ENCODE peak calls at places on chromosomes 4 and X, in ten cellular contexts. G is upper lobe of left lung, Q is prostate gland, J is GM23338, S is transverse colon, E is SK-N-SH, N is sigmoid colon, L is stomach, U is endothelial cell of umbilical vein, F is HCT116. M is an unnamed sample.

GRCh38 chrX:1743105-1743504 is 128.2 kb downstream of the ASMT start:
- DNase-seq in J (no peak), E (no peak), Q (no peak), N (no peak), L (no peak), F (no peak), G (no peak), U (no peak), S (no peak), M (no peak)

GRCh38 chr4:29571322-29571721 is 1148.8 kb upstream of the PCDH7 start:
- DNase-seq in Q (no peak), U (no peak), J (no peak), G (no peak), N (no peak), F (no peak), L (no peak), E (no peak), S (no peak), M (no peak)

GRCh38 chrX:24860140-24860539 is 155.6 kb downstream of the ARX start:
- DNase-seq in S (no peak), N (no peak), J (no peak), U (peak; percentile 3), G (no peak), F (no peak), E (no peak), L (no peak), Q (no peak), M (no peak)

GRCh38 chr4:37685211-37685725 is 908 bp downstream of the RELL1 start:
- DNase-seq in Q (no peak), U (peak; percentile 54), E (no peak), J (peak; percentile 21), L (no peak), G (no peak), S (peak; percentile 29), N (peak; percentile 76), F (no peak), M (no peak)

GRCh38 chrX:30643313-30643821 is 9.9 kb upstream of the GK start:
- DNase-seq in N (no peak), F (no peak), G (no peak), Q (no peak), L (no peak), E (no peak), J (no peak), S (no peak), U (no peak), M (no peak)

GRCh38 chrX:111641969-111642368 is 39.0 kb upstream of the ALG13 start:
- DNase-seq in L (no peak), J (no peak), F (no peak), S (no peak), U (no peak), E (no peak), N (no peak), Q (no peak), G (no peak), M (no peak)

GRCh38 chrX:154541896-154542722 is 4.5 kb downstream of the G6PD start:
- DNase-seq in F (peak; percentile 34), G (peak; percentile 81), S (peak; percentile 49), L (peak; percentile 73), U (peak; percentile 93), Q (no peak), J (no peak), E (no peak), N (peak; percentile 88), M (peak; percentile 88)

GRCh38 chr4:39976945-39977488 is 694 bp downstream of the PDS5A start:
- DNase-seq in Q (peak; percentile 10), G (peak; percentile 31), N (peak; percentile 71), U (peak; percentile 36), J (peak; percentile 19), F (no peak), L (peak; percentile 29), E (no peak), S (peak; percentile 39), M (no peak)

GRCh38 chr4:48979897-48980579 is 6.0 kb upstream of the CWH43 start:
- DNase-seq in G (no peak), F (no peak), L (no peak), S (no peak), Q (no peak), E (no peak), N (no peak), U (no peak), J (no peak), M (no peak)

GRCh38 chrX:149871940-149872339 is 9.0 kb upstream of the MAGEA8 start:
- DNase-seq in J (peak; percentile 55), E (peak; percentile 52), L (peak; percentile 56), Q (no peak), U (peak; percentile 1), F (peak; percentile 10), S (peak; percentile 32), G (no peak), N (no peak), M (no peak)
- TF ChIP-seq CTCF in J (peak; percentile 55), E (peak; percentile 50), L (no peak), Q (no peak), U (peak; percentile 13), F (peak; percentile 70), S (no peak), G (peak; percentile 28), N (no peak), M (no peak)

GRCh38 chrX:107000013-107000515 is at the start of gene MORC4:
- DNase-seq in F (peak; percentile 67), S (peak; percentile 78), N (peak; percentile 91), L (peak; percentile 84), J (peak; percentile 76), G (peak; percentile 78), U (peak; percentile 72), Q (peak; percentile 79), E (peak; percentile 79), M (peak; percentile 87)
- TF ChIP-seq POLR2AphosphoS5 in F (peak; percentile 63), S (peak; percentile 69), N (peak; percentile 67), L (peak; percentile 60), J (peak; percentile 55), G (no peak), U (no peak), Q (peak; percentile 71), E (no peak), M (no peak)

GRCh38 chrX:95903490-95903889 is 781.2 kb upstream of the DIAPH2 start:
- DNase-seq in U (peak; percentile 73), L (no peak), E (no peak), J (peak; percentile 50), N (no peak), S (no peak), G (no peak), F (no peak), Q (no peak), M (no peak)
- TF ChIP-seq CTCF in U (peak; percentile 4), L (no peak), E (no peak), J (peak; percentile 29), N (no peak), S (no peak), G (no peak), F (no peak), Q (no peak), M (no peak)

GRCh38 chrX:47556045-47556623 is 4.9 kb upstream of the ARAF start:
- DNase-seq in U (peak; percentile 92), S (peak; percentile 90), Q (peak; percentile 87), G (peak; percentile 95), J (peak; percentile 90), L (peak; percentile 89), F (no peak), E (peak; percentile 80), N (peak; percentile 97), M (peak; percentile 93)
- TF ChIP-seq POLR2AphosphoS5 in U (no peak), S (peak; percentile 67), Q (peak; percentile 87), G (peak; percentile 64), J (peak; percentile 72), L (peak; percentile 56), F (no peak), E (peak; percentile 88), N (peak; percentile 89), M (no peak)

GRCh38 chrX:144566592-144566991 is 680.7 kb upstream of the SPANXN1 start:
- DNase-seq in E (no peak), Q (no peak), G (no peak), S (no peak), U (no peak), N (no peak), L (no peak), F (no peak), J (no peak), M (no peak)
- TF ChIP-seq CTCF in E (peak; percentile 37), Q (no peak), G (no peak), S (no peak), U (no peak), N (no peak), L (no peak), F (no peak), J (no peak), M (no peak)

DNA sequence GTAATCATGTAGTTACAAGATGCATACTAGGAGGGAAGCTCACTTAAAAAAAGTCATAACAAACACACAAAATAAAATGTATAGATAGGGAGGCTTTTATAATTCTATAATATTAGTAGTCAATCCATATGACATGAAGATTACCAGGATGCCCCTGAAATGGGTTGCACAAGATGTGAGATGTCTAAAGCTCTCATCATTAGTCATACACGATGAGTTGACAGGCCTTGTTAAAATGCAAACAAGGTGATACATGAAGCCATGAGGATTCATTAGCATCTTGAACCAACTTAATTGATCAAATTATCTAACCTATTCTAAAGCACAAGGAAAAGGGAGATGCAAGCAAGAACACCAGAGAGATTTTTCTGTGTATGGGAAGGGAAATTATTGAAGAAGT is 470.2 kb downstream of the IQCM start:
- DNase-seq in N (no peak), L (no peak), E (no peak), S (no peak), F (no peak), U (no peak), J (no peak), Q (no peak), G (no peak), M (no peak)
- TF ChIP-seq POLR2AphosphoS5 in N (no peak), L (no peak), E (no peak), S (no peak), F (no peak), U (no peak), J (no peak), Q (no peak), G (no peak), M (no peak)